ENCODE peak calls at places on chromosomes 2 and 18, in nine cellular contexts. W is stimulated activated effector memory CD8-positive, alpha-beta T cell treated with anti-CD3 and anti-CD28 coated beads, Interleukin-12 subunit alpha, Interleukin-12 subunit beta, amount 100 ng/mL, for 72 hours; D is skeletal muscle cell; V is PC-9; G is H7; Z is AG10803; J is SJSA1; I is stimulated activated CD8-positive, alpha-beta memory T cell treated with anti-CD3 and anti-CD28 coated beads, Interleukin-7, amount 100 ng/mL, for 24 hours; X is endothelial cell. N is an unnamed sample.
A peak's percentile ranks its signal among the peaks of the same experiment; 100 is the strongest.

GRCh38 chr2:230224458-230224857 is 1.1 kb upstream of the SP140 start:
- DNase-seq in V (no peak), I (no peak), G (no peak), D (no peak), J (no peak), W (no peak), X (no peak), Z (no peak), N (no peak)

GRCh38 chr2:241852116-241852980 is 6.3 kb downstream of the PDCD1 start:
- DNase-seq in I (no peak), J (peak; percentile 44), D (no peak), G (peak; percentile 60), W (no peak), Z (no peak), V (no peak), X (no peak), N (peak; percentile 31)

GRCh38 chr2:99948010-99948409 is 194.4 kb downstream of the AFF3 start:
- DNase-seq in V (no peak), J (no peak), I (no peak), W (no peak), Z (no peak), X (no peak), D (no peak), G (no peak), N (no peak)

GRCh38 chr2:8534729-8535397 is 147.0 kb upstream of the ID2 start:
- DNase-seq in V (no peak), J (no peak), Z (peak; percentile 62), I (no peak), W (no peak), G (peak; percentile 64), D (peak; percentile 10), X (no peak), N (peak; percentile 38)

GRCh38 chr2:18243831-18244230 is 316.6 kb downstream of the RDH14 start:
- DNase-seq in X (no peak), W (no peak), V (no peak), Z (no peak), D (no peak), I (no peak), J (no peak), G (no peak), N (no peak)

GRCh38 chr18:48412339-48412929 is 3.3 kb upstream of the ZBTB7C start:
- DNase-seq in I (no peak), J (no peak), D (no peak), W (no peak), X (peak; percentile 44), Z (peak; percentile 21), V (peak; percentile 61), G (peak; percentile 76), N (peak; percentile 62)

GRCh38 chr18:48917579-48918101 is 33.1 kb downstream of the SMAD7 start:
- DNase-seq in V (no peak), J (no peak), W (no peak), G (no peak), D (no peak), X (no peak), Z (no peak), I (no peak), N (no peak)

GRCh38 chr2:182894174-182894573 is 27.7 kb upstream of the FRZB start:
- DNase-seq in V (no peak), G (no peak), D (peak; percentile 5), I (no peak), J (no peak), W (no peak), Z (peak; percentile 9), X (no peak), N (no peak)

GRCh38 chr2:45905643-45905969 is 254.1 kb downstream of the PRKCE start:
- DNase-seq in Z (no peak), W (no peak), G (no peak), J (no peak), I (no peak), D (no peak), X (no peak), V (no peak), N (no peak)

GRCh38 chr2:204544961-204545860 is at the start of gene PARD3B:
- DNase-seq in W (no peak), G (peak; percentile 85), V (peak; percentile 76), D (no peak), X (peak; percentile 68), I (no peak), Z (peak; percentile 64), J (peak; percentile 61), N (peak; percentile 82)

GRCh38 chr2:241924069-241924908 is 54.8 kb downstream of the RTP5 start:
- DNase-seq in J (no peak), W (no peak), V (no peak), Z (no peak), X (no peak), I (no peak), D (no peak), G (no peak), N (no peak)

GRCh38 chr18:54740146-54740844 is 88.0 kb upstream of the RAB27B start:
- DNase-seq in D (peak; percentile 66), G (no peak), X (no peak), V (peak; percentile 47), Z (peak; percentile 9), J (no peak), I (no peak), W (no peak), N (no peak)

GRCh38 chr18:58438161-58438983 is 190.5 kb downstream of the ALPK2 start:
- DNase-seq in D (no peak), J (no peak), Z (peak; percentile 21), G (no peak), V (no peak), I (no peak), X (no peak), W (no peak), N (no peak)

GRCh38 chr2:26585100-26585499 is 56.1 kb downstream of the CIB4 start:
- DNase-seq in V (no peak), J (no peak), G (peak; percentile 55), W (no peak), X (no peak), Z (no peak), D (no peak), I (no peak), N (no peak)

GRCh38 chr2:19691892-19692291 is 209.9 kb downstream of the TTC32 start:
- DNase-seq in J (no peak), X (no peak), V (no peak), D (no peak), I (no peak), W (no peak), Z (no peak), G (no peak), N (no peak)

GRCh38 chr2:171763602-171764001 is 76.3 kb downstream of the DYNC1I2 start:
- DNase-seq in X (no peak), G (no peak), V (no peak), Z (no peak), J (no peak), W (no peak), I (no peak), D (no peak), N (no peak)

GRCh38 chr2:148534416-148535205 is 109.9 kb upstream of the EPC2 start:
- DNase-seq in V (no peak), J (no peak), W (no peak), Z (peak; percentile 25), X (no peak), D (no peak), G (no peak), I (no peak), N (no peak)

GRCh38 chr2:139218181-139218580 is 438.0 kb upstream of the NXPH2 start:
- DNase-seq in Z (no peak), G (no peak), J (no peak), I (no peak), X (no peak), V (no peak), D (no peak), W (no peak), N (no peak)

GRCh38 chr18:892316-892715 is 12.4 kb upstream of the ADCYAP1 start:
- DNase-seq in X (no peak), Z (no peak), I (no peak), J (no peak), W (no peak), V (no peak), G (no peak), D (no peak), N (no peak)

GRCh38 chr2:2014251-2014761 is 270.0 kb upstream of the PXDN start:
- DNase-seq in D (peak; percentile 45), J (no peak), Z (peak; percentile 13), X (no peak), W (no peak), G (no peak), V (no peak), I (no peak), N (no peak)

GRCh38 chr2:105504459-105504858 is 105.6 kb upstream of the FHL2 start:
- DNase-seq in D (no peak), I (no peak), Z (peak; percentile 41), W (no peak), J (no peak), V (no peak), X (no peak), G (no peak), N (no peak)

GRCh38 chr2:101559576-101559975 is 84.7 kb upstream of the RFX8 start:
- DNase-seq in Z (peak; percentile 27), J (no peak), X (no peak), G (no peak), W (no peak), I (no peak), V (no peak), D (no peak), N (no peak)

GRCh38 chr2:86020984-86021383 is 84.7 kb downstream of the POLR1A start:
- DNase-seq in W (no peak), I (no peak), G (no peak), J (no peak), Z (peak; percentile 53), X (no peak), D (no peak), V (no peak), N (no peak)

GRCh38 chr18:76499596-76500340 is 4.7 kb upstream of the ZNF516 start:
- DNase-seq in J (no peak), I (no peak), D (no peak), V (no peak), Z (no peak), G (no peak), W (no peak), X (no peak), N (no peak)

GRCh38 chr18:58831610-58832009 is 33.1 kb upstream of the ZNF532 start:
- DNase-seq in X (no peak), G (no peak), J (no peak), Z (peak; percentile 43), W (no peak), D (peak; percentile 27), I (no peak), V (no peak), N (no peak)

GRCh38 chr18:45103319-45104070 is 422.8 kb downstream of the SETBP1 start:
- DNase-seq in Z (no peak), V (no peak), G (no peak), J (no peak), X (no peak), W (no peak), D (no peak), I (no peak), N (no peak)

GRCh38 chr2:241393524-241394196 is 37.6 kb downstream of the FARP2 start:
- DNase-seq in W (no peak), I (no peak), D (no peak), X (no peak), Z (no peak), J (no peak), V (no peak), G (no peak), N (no peak)

GRCh38 chr2:105184420-105184819 is 57.1 kb upstream of the GPR45 start:
- DNase-seq in X (no peak), V (no peak), I (no peak), G (no peak), Z (no peak), W (no peak), J (no peak), D (no peak), N (no peak)

N was measured in iPS-NIHi11.